ENCODE peak calls at places on chromosomes 1 and 21, in six cellular contexts. H is K562, L is sigmoid colon, B is HepG2, X is breast epithelium, A is suprapubic skin. Y is an unnamed sample.

GRCh38 chr1:209241481-209241880 is 342.0 kb upstream of the CAMK1G start:
- DNase-seq in H (no peak), L (no peak), X (no peak), A (no peak), B (no peak), Y (no peak)

GRCh38 chr21:34791776-34792503 is 123.1 kb downstream of the CLIC6 start:
- DNase-seq in A (no peak), B (no peak), X (no peak), H (no peak), L (no peak), Y (no peak)

GRCh38 chr1:31879981-31880608 is 58.1 kb downstream of the PTP4A2 start:
- DNase-seq in X (no peak), H (peak; percentile 47), L (no peak), A (no peak), B (no peak), Y (no peak)

GRCh38 chr1:184843732-184844495 is 89.3 kb upstream of the EDEM3 start:
- DNase-seq in L (no peak), X (no peak), H (no peak), B (no peak), A (no peak), Y (peak; percentile 53)

GRCh38 chr1:22271847-22272801 is 129.2 kb upstream of the WNT4 start:
- DNase-seq in B (no peak), H (no peak), X (no peak), L (no peak), A (no peak), Y (no peak)

GRCh38 chr1:206935491-206936067 is 10.7 kb downstream of the PIGR start:
- DNase-seq in B (peak; percentile 69), L (no peak), X (no peak), H (peak; percentile 91), A (no peak), Y (peak; percentile 70)

GRCh38 chr1:20376880-20377494 is 86.3 kb downstream of the VWA5B1 start:
- DNase-seq in H (peak; percentile 75), L (peak; percentile 73), B (peak; percentile 10), A (no peak), X (no peak), Y (peak; percentile 37)

GRCh38 chr1:43769350-43769908 is 62.1 kb downstream of the ST3GAL3 start:
- DNase-seq in X (no peak), H (no peak), L (no peak), B (no peak), A (no peak), Y (no peak)

GRCh38 chr1:159473335-159473734 is 33.8 kb downstream of the OR10J1 start:
- DNase-seq in X (no peak), A (no peak), B (no peak), H (no peak), L (no peak), Y (no peak)

GRCh38 chr1:241012708-241013340 is 344.2 kb downstream of the RGS7 start:
- DNase-seq in L (no peak), X (no peak), A (no peak), B (no peak), H (no peak), Y (no peak)

GRCh38 chr1:6343506-6344405 is 49.8 kb downstream of the ACOT7 start:
- DNase-seq in H (peak; percentile 83), A (no peak), L (peak; percentile 76), X (no peak), B (peak; percentile 50), Y (peak; percentile 76)

GRCh38 chr1:55286851-55287602 is 71.9 kb upstream of the USP24 start:
- DNase-seq in X (no peak), L (no peak), H (no peak), B (no peak), A (no peak), Y (no peak)

GRCh38 chr1:204139088-204139487 is 12.8 kb downstream of the ETNK2 start:
- DNase-seq in L (no peak), A (no peak), B (no peak), X (no peak), H (no peak), Y (no peak)

GRCh38 chr1:91700771-91701493 is 185.0 kb downstream of the TGFBR3 start:
- DNase-seq in B (no peak), A (no peak), L (no peak), H (no peak), X (no peak), Y (no peak)

GRCh38 chr1:107787299-107787698 is 177.7 kb downstream of the VAV3 start:
- DNase-seq in A (no peak), L (no peak), B (no peak), H (no peak), X (no peak), Y (no peak)

GRCh38 chr1:185825556-185825955 is 91.4 kb downstream of the HMCN1 start:
- DNase-seq in L (no peak), B (no peak), A (no peak), X (no peak), H (no peak), Y (no peak)

GRCh38 chr1:154607084-154607747 is 770 bp downstream of the ADAR start:
- DNase-seq in A (no peak), X (no peak), L (no peak), B (peak; percentile 16), H (peak; percentile 20), Y (no peak)

GRCh38 chr1:215497516-215497915 is 69.6 kb upstream of the KCTD3 start:
- DNase-seq in A (no peak), X (no peak), H (no peak), L (no peak), B (no peak), Y (no peak)

GRCh38 chr1:84724128-84724860 is 34.0 kb upstream of the SSX2IP start:
- DNase-seq in H (peak; percentile 75), B (peak; percentile 17), X (no peak), L (no peak), A (no peak), Y (no peak)

GRCh38 chr1:163379801-163380200 is 58.0 kb downstream of the NUF2 start:
- DNase-seq in B (no peak), L (no peak), A (no peak), X (no peak), H (no peak), Y (no peak)

GRCh38 chr1:221884821-221885220 is 142.9 kb upstream of the DUSP10 start:
- DNase-seq in B (no peak), A (no peak), H (no peak), X (no peak), L (no peak), Y (no peak)

GRCh38 chr1:83929184-83929583 is 69.7 kb downstream of the TTLL7 start:
- DNase-seq in L (no peak), H (no peak), A (no peak), B (no peak), X (no peak), Y (no peak)

GRCh38 chr1:23123528-23123927 is 45.1 kb downstream of the LUZP1 start:
- DNase-seq in B (peak; percentile 33), L (no peak), H (no peak), A (no peak), X (no peak), Y (no peak)

GRCh38 chr1:196690582-196690981 is 38.7 kb downstream of the CFH start:
- DNase-seq in A (no peak), B (no peak), L (no peak), H (no peak), X (no peak), Y (no peak)

DNA sequence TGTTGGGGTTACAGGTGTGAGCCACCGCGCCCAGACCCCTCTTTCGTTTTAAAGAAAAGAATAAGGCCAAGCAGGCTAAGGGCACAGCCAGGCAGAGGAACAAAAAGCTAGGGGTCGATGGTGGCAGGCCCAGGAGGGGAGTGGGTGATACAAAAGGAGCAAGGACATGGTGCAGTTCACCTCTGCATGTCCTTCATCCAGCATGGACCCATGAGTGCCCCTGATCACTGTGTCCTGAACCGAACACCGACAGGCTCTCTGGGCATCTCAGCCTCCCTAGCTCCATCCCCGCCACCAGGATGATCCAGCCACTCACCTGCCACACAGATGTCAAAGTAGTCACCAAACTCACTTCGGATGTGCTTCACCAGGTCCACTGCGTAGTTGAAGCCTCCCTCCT is 5.9 kb downstream of the MTHFR start:
- DNase-seq in A (no peak), B (no peak), H (no peak), L (peak; percentile 45), X (no peak), Y (no peak)
- H3K4me1 ChIP-seq in A (peaks cover 45% of the 10 kb centered on the region), B (peaks cover 30% of the 10 kb centered on the region), H (peaks cover 73% of the 10 kb centered on the region), L (no peaks in the 10 kb centered on the region), X (peaks cover 8% of the 10 kb centered on the region), Y (peaks cover 42% of the 10 kb centered on the region)

DNA sequence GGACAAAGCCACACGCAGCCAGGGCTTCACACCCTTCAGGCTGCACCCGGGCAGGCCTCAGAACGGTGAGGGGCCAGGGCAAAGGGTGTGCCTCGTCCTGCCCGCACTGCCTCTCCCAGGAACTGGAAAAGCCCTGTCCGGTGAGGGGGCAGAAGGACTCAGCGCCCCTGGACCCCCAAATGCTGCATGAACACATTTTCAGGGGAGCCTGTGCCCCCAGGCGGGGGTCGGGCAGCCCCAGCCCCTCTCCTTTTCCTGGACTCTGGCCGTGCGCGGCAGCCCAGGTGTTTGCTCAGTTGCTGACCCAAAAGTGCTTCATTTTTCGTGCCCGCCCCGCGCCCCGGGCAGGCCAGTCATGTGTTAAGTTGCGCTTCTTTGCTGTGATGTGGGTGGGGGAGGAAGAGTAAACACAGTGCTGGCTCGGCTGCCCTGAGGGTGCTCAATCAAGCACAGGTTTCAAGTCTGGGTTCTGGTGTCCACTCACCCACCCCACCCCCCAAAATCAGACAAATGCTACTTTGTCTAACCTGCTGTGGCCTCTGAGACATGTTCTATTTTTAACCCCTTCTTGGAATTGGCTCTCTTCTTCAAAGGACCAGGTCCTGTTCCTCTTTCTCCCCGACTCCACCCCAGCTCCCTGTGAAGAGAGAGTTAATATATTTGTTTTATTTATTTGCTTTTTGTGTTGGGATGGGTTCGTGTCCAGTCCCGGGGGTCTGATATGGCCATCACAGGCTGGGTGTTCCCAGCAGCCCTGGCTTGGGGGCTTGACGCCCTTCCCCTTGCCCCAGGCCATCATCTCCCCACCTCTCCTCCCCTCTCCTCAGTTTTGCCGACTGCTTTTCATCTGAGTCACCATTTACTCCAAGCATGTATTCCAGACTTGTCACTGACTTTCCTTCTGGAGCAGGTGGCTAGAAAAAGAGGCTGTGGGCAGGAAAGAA is 8.1 kb downstream of the PSRC1 start:
- DNase-seq in B (peak; percentile 93), X (peak; percentile 91), L (peak; percentile 87), H (peak; percentile 78), A (peak; percentile 82), Y (peak; percentile 74)
- TF ChIP-seq POLR2AphosphoS5 in B (no peak), X (no peak), L (peak; percentile 16), H (no peak), A (no peak), Y (peak; percentile 71)

GRCh38 chr1:67748147-67748546 is 63.1 kb downstream of the GADD45A start:
- DNase-seq in H (no peak), X (no peak), L (no peak), A (no peak), B (no peak), Y (no peak)
- H3K4me1 ChIP-seq in H (peaks cover 7% of the 10 kb centered on the region), X (peaks cover 15% of the 10 kb centered on the region), L (no peaks in the 10 kb centered on the region), A (peaks cover 58% of the 10 kb centered on the region), B (peaks cover 68% of the 10 kb centered on the region), Y (peaks cover 53% of the 10 kb centered on the region)

DNA sequence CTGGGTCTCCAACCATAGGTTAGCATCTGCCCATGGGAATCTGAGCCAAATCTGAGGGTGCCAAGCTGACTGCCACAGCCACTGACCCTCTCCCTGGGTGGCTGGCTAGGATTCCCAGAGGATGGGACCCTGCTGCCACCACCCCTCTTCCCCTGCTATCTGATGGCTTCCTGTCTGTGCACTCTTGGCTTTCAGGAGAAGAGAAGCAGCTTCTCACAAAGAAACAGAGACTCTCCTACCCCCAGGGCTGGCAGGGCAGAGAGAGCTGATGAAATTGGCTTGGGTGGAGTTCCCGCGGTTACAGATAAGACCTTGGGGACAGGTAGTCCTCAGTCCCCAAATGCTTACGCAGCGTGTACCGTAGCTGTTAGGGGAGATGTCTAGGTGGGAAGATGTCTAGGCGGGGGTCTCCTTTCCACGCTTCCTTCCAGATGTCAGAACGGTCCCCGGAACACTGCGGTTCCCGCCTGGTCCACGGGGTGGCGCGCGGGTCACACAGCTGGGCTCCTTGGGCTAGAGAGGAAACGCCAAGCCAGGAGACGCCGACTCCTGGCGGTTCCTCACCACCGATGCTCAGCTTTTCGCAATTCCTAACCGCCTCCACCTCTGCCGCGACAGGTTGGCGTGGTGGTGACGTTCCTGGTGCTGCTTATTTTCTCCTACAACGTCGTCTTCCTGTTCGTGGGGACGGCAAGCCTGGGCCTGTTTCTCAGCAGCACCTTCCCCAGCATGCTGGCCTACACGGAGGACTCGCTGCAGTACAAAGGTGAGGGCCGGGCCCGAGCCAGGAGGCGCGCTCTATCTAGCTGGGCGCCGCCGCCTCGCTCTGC is 40.1 kb downstream of the ELK4 start:
- DNase-seq in X (peak; percentile 89), B (peak; percentile 73), L (peak; percentile 92), A (peak; percentile 96), H (peak; percentile 88), Y (peak; percentile 90)
- TF ChIP-seq POLR2AphosphoS5 in X (peak; percentile 67), B (peak; percentile 31), L (peak; percentile 60), A (peak; percentile 38), H (no peak), Y (peak; percentile 87)

Y was measured in stomach.